ENCODE peak calls at places on chromosomes 16 and 17, in eight cellular contexts. S is mesenchymal stem cell, O is RWPE1, Z is sigmoid colon, B is upper lobe of right lung, R is lung, U is fibroblast of lung, T is cardiac muscle cell. P is an unnamed sample.

GRCh38 chr17:80262775-80263244 is 2.2 kb downstream of the RNF213 start:
- DNase-seq in S (no peak), O (no peak), Z (no peak), B (peak; percentile 65), R (no peak), U (no peak), T (no peak), P (no peak)

GRCh38 chr17:13931752-13932477 is 137.4 kb upstream of the COX10 start:
- DNase-seq in S (peak; percentile 7), O (peak; percentile 38), Z (peak; percentile 88), B (peak; percentile 81), R (peak; percentile 84), U (peak; percentile 57), T (no peak), P (peak; percentile 84)

GRCh38 chr16:86227801-86228200 is 282.5 kb upstream of the FOXF1 start:
- DNase-seq in S (no peak), O (no peak), Z (no peak), B (no peak), R (no peak), U (peak; percentile 55), T (no peak), P (peak; percentile 13)

GRCh38 chr16:86088816-86089215 is 189.9 kb downstream of the IRF8 start:
- DNase-seq in S (no peak), O (no peak), Z (peak; percentile 56), B (no peak), R (no peak), U (no peak), T (no peak), P (peak; percentile 44)

GRCh38 chr17:4480929-4481898 is 17.5 kb upstream of the SPNS2 start:
- DNase-seq in S (no peak), O (no peak), Z (no peak), B (no peak), R (no peak), U (no peak), T (no peak), P (peak; percentile 27)

GRCh38 chr16:17230932-17231581 is 239.7 kb downstream of the XYLT1 start:
- DNase-seq in S (no peak), O (no peak), Z (no peak), B (no peak), R (no peak), U (no peak), T (no peak), P (no peak)

GRCh38 chr16:2357331-2357730 is 16.8 kb upstream of the ABCA3 start:
- DNase-seq in S (no peak), O (no peak), Z (no peak), B (no peak), R (no peak), U (no peak), T (no peak), P (no peak)

GRCh38 chr16:65315004-65315398 is 193.1 kb upstream of the CDH11 start:
- DNase-seq in S (no peak), O (no peak), Z (peak; percentile 74), B (no peak), R (no peak), U (peak; percentile 33), T (no peak), P (no peak)

GRCh38 chr17:49190932-49191331 is 19.4 kb downstream of the GNGT2 start:
- DNase-seq in S (no peak), O (no peak), Z (no peak), B (no peak), R (no peak), U (no peak), T (no peak), P (no peak)

GRCh38 chr17:81420769-81421462 is 25.7 kb downstream of the BAHCC1 start:
- DNase-seq in S (no peak), O (no peak), Z (no peak), B (peak; percentile 87), R (no peak), U (peak; percentile 62), T (no peak), P (no peak)

GRCh38 chr16:3243882-3244281 is 8.9 kb upstream of the ZNF200 start:
- DNase-seq in S (no peak), O (peak; percentile 50), Z (no peak), B (no peak), R (no peak), U (no peak), T (no peak), P (no peak)

GRCh38 chr17:64506201-64506575 is at the start of gene DDX5:
- DNase-seq in S (peak; percentile 97), O (no peak), Z (peak; percentile 99), B (peak; percentile 99), R (peak; percentile 98), U (no peak), T (peak; percentile 98), P (peak; percentile 99)

GRCh38 chr16:30996324-30996999 is 11.5 kb downstream of the HSD3B7 start:
- DNase-seq in S (peak; percentile 20), O (no peak), Z (no peak), B (no peak), R (no peak), U (no peak), T (no peak), P (no peak)

GRCh38 chr16:49755291-49755611 is 100.7 kb downstream of the ZNF423 start:
- DNase-seq in S (peak; percentile 42), O (peak; percentile 38), Z (no peak), B (no peak), R (no peak), U (peak; percentile 74), T (peak; percentile 54), P (no peak)

GRCh38 chr17:49707246-49707607 is 537 bp downstream of the SLC35B1 start:
- DNase-seq in S (peak; percentile 28), O (no peak), Z (no peak), B (no peak), R (no peak), U (no peak), T (no peak), P (no peak)

GRCh38 chr17:29078183-29079045 is 35.5 kb downstream of the PIPOX start:
- DNase-seq in S (no peak), O (no peak), Z (no peak), B (no peak), R (no peak), U (peak; percentile 43), T (no peak), P (no peak)

GRCh38 chr16:57533366-57533617 is 3.1 kb downstream of the CCDC102A start:
- DNase-seq in S (no peak), O (no peak), Z (no peak), B (no peak), R (no peak), U (no peak), T (no peak), P (no peak)

GRCh38 chr16:30094541-30095165 is 1.4 kb downstream of the YPEL3 start:
- DNase-seq in S (no peak), O (no peak), Z (no peak), B (no peak), R (no peak), U (no peak), T (no peak), P (no peak)

GRCh38 chr16:85782476-85782875 is 16.9 kb downstream of the EMC8 start:
- DNase-seq in S (no peak), O (no peak), Z (no peak), B (no peak), R (no peak), U (peak; percentile 40), T (no peak), P (no peak)

DNA sequence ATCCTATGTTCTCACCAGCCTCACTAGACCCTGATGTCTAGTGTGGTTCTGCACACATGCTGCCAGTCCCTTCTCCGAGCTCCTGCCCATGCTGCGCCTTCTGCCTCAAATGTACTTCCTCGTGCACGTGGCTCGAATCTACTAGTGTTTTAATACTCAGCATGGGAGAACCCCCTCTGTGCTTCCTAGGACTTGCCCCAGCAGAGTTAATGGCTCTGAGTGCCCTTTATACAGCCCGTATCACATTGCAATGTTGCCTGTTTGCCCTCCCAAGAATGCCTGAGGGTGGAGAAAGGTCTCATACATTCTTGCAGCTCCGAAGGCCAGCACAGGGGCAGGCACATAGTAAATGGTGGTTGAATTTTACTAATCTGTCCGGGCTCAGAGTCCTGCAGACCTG is 190.8 kb upstream of the NLRP1 start:
- DNase-seq in S (no peak), O (no peak), Z (no peak), B (no peak), R (no peak), U (no peak), T (no peak), P (no peak)
- H3K27ac ChIP-seq in S (no peak overlapping the region), O (no peak overlapping the region), Z (no peak overlapping the region), B (no peak overlapping the region), R (no peak overlapping the region), U (no peak overlapping the region), T (no peak overlapping the region), P (no peak overlapping the region)

GRCh38 chr17:78267257-78268073 is 36.0 kb downstream of the TMEM235 start:
- DNase-seq in S (no peak), O (no peak), Z (no peak), B (peak; percentile 56), R (no peak), U (no peak), T (no peak), P (no peak)
- H3K27ac ChIP-seq in S (no peak overlapping the region), O (no peak overlapping the region), Z (no peak overlapping the region), B (no peak overlapping the region), R (no peak overlapping the region), U (no peak overlapping the region), T (peak overlapping the region; percentile 18), P (no peak overlapping the region)

DNA sequence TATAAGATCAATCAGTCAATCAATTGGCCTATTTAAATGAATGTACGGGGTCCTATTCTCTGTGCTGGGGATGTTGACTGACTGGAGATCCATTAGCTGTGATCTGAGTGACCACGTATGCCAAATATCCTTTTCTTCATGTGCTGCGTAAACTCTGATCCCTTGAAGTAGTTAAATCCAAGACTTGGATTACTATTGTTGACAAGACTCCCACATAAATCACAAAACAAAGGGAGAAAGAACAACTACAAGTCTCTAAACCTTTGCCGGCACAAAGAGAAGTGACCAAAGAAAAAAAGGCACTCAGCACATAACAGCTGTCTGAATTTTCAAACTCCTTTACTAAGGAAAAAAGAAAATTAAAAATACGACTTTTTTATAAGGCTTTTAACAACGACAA is 559.9 kb upstream of the CDH8 start:
- DNase-seq in S (no peak), O (no peak), Z (no peak), B (no peak), R (no peak), U (no peak), T (no peak), P (no peak)
- H3K27ac ChIP-seq in S (no peak overlapping the region), O (no peak overlapping the region), Z (no peak overlapping the region), B (no peak overlapping the region), R (no peak overlapping the region), U (no peak overlapping the region), T (no peak overlapping the region), P (no peak overlapping the region)

GRCh38 chr16:88413631-88414030 is 30.9 kb downstream of the ZNF469 start:
- DNase-seq in S (no peak), O (no peak), Z (no peak), B (no peak), R (no peak), U (no peak), T (no peak), P (no peak)

GRCh38 chr16:88411951-88412576 is 29.3 kb downstream of the ZNF469 start:
- DNase-seq in S (no peak), O (no peak), Z (no peak), B (no peak), R (no peak), U (no peak), T (no peak), P (no peak)

GRCh38 chr16:88412766-88413165 is 30.0 kb downstream of the ZNF469 start:
- DNase-seq in S (no peak), O (no peak), Z (no peak), B (no peak), R (no peak), U (no peak), T (no peak), P (no peak)

GRCh38 chr16:88414521-88415380 is 32.0 kb downstream of the ZNF469 start:
- DNase-seq in S (no peak), O (no peak), Z (no peak), B (no peak), R (no peak), U (no peak), T (no peak), P (no peak)

GRCh38 chr16:88413231-88413630 is 30.5 kb downstream of the ZNF469 start:
- DNase-seq in S (no peak), O (no peak), Z (no peak), B (no peak), R (no peak), U (no peak), T (no peak), P (no peak)
- H3K27ac ChIP-seq in S (no peak overlapping the region), O (no peak overlapping the region), Z (no peak overlapping the region), B (no peak overlapping the region), R (no peak overlapping the region), U (no peak overlapping the region), T (no peak overlapping the region), P (no peak overlapping the region)